ENCODE peak calls at places on chromosomes 1 and 21, in four cellular contexts. One of them, this sample, is unnamed. For H3K4me1 and H3K9me3, the result is how much of the 10 kb centered on the place peaks cover.

GRCh38 chr1:59098668-59099067 is 198.2 kb upstream of the FGGY start:
- DNase-seq in stomach: no peak
- DNase-seq in cardiac muscle cell: no peak
- DNase-seq in psoas muscle: no peak
- DNase-seq in this sample: no peak

GRCh38 chr1:169368406-169368769 is 393 bp downstream of the BLZF1 start:
- DNase-seq in stomach: peak
- DNase-seq in cardiac muscle cell: peak
- DNase-seq in psoas muscle: no peak
- DNase-seq in this sample: no peak

GRCh38 chr1:199685369-199685768 is 342.1 kb upstream of the NR5A2 start:
- DNase-seq in stomach: no peak
- DNase-seq in cardiac muscle cell: no peak
- DNase-seq in psoas muscle: no peak
- DNase-seq in this sample: no peak

GRCh38 chr1:110555807-110556470 is 37.0 kb upstream of the KCNA10 start:
- DNase-seq in stomach: no peak
- DNase-seq in cardiac muscle cell: no peak
- DNase-seq in psoas muscle: peak
- DNase-seq in this sample: no peak

GRCh38 chr1:50704126-50704525 is 255.9 kb downstream of the FAF1 start:
- DNase-seq in stomach: no peak
- DNase-seq in cardiac muscle cell: peak
- DNase-seq in psoas muscle: no peak
- DNase-seq in this sample: no peak

GRCh38 chr1:247111636-247112478 is 7.7 kb upstream of the ZNF669 start:
- DNase-seq in stomach: peak
- DNase-seq in cardiac muscle cell: peak
- DNase-seq in psoas muscle: peak
- DNase-seq in this sample: peak

GRCh38 chr1:227092054-227092453 is 152.0 kb downstream of the COQ8A start:
- DNase-seq in stomach: no peak
- DNase-seq in cardiac muscle cell: no peak
- DNase-seq in psoas muscle: no peak
- DNase-seq in this sample: no peak

GRCh38 chr1:26387447-26387846 is 14.9 kb upstream of the ZNF683 start:
- DNase-seq in stomach: no peak
- DNase-seq in cardiac muscle cell: no peak
- DNase-seq in psoas muscle: no peak
- DNase-seq in this sample: no peak

GRCh38 chr1:203089651-203090045 is 3.8 kb upstream of the MYOG start:
- DNase-seq in stomach: peak
- DNase-seq in cardiac muscle cell: no peak
- DNase-seq in psoas muscle: no peak
- DNase-seq in this sample: no peak

GRCh38 chr1:44406761-44407429 is 1.8 kb downstream of the RNF220 start:
- DNase-seq in stomach: no peak
- DNase-seq in cardiac muscle cell: peak
- DNase-seq in psoas muscle: peak
- DNase-seq in this sample: no peak

GRCh38 chr1:203652718-203653461 is 26.3 kb downstream of the ATP2B4 start:
- DNase-seq in stomach: no peak
- DNase-seq in cardiac muscle cell: no peak
- DNase-seq in psoas muscle: no peak
- DNase-seq in this sample: no peak

GRCh38 chr1:110214454-110215404 is 4.6 kb downstream of the KCNC4 start:
- DNase-seq in stomach: peak
- DNase-seq in cardiac muscle cell: no peak
- DNase-seq in psoas muscle: no peak
- DNase-seq in this sample: no peak

GRCh38 chr1:145711213-145711651 is 4.1 kb upstream of the PDZK1 start:
- DNase-seq in stomach: no peak
- DNase-seq in cardiac muscle cell: no peak
- DNase-seq in psoas muscle: no peak
- DNase-seq in this sample: no peak

GRCh38 chr1:233790662-233791371 is 113.7 kb upstream of the SLC35F3 start:
- DNase-seq in stomach: peak
- DNase-seq in cardiac muscle cell: peak
- DNase-seq in psoas muscle: no peak
- DNase-seq in this sample: no peak

GRCh38 chr21:44905725-44906084 is 15.0 kb downstream of the ITGB2 start:
- DNase-seq in stomach: no peak
- DNase-seq in cardiac muscle cell: no peak
- DNase-seq in psoas muscle: no peak
- DNase-seq in this sample: no peak

GRCh38 chr1:201676061-201676644 is 137.2 kb downstream of the NAV1 start:
- DNase-seq in stomach: peak
- DNase-seq in cardiac muscle cell: peak
- DNase-seq in psoas muscle: peak
- DNase-seq in this sample: peak

GRCh38 chr1:152220166-152221163 is 3.5 kb downstream of the HRNR start:
- DNase-seq in stomach: no peak
- DNase-seq in cardiac muscle cell: no peak
- DNase-seq in psoas muscle: no peak
- DNase-seq in this sample: no peak

GRCh38 chr1:15262711-15263110 is 15.7 kb downstream of the FHAD1 start:
- DNase-seq in stomach: no peak
- DNase-seq in cardiac muscle cell: no peak
- DNase-seq in psoas muscle: no peak
- DNase-seq in this sample: no peak

GRCh38 chr1:53340660-53341520 is 13.0 kb upstream of the LRP8 start:
- DNase-seq in stomach: peak
- DNase-seq in cardiac muscle cell: no peak
- DNase-seq in psoas muscle: no peak
- DNase-seq in this sample: no peak

GRCh38 chr1:160078392-160079195 is 2.7 kb upstream of the KCNJ9 start:
- DNase-seq in stomach: peak
- DNase-seq in cardiac muscle cell: peak
- DNase-seq in psoas muscle: no peak
- DNase-seq in this sample: no peak

DNA sequence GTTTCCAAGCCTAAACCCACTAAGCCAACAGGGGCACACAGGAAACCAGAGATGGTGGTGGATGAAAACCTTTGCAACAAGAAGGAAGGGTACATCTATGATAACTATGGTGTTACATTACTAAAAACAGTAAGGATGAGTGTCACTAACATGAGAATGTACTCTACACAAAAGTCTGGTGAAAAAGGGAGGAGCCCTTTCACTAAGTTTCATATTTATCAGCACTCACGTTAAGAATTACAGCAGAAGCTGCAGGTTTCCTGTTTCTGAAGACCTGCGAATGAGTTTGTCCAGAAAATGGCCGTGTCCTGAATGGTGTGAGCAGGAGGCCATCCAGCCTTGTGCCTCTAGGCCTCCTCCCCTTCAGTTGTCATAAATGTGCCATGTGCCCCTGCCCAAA is 17.8 kb downstream of the ABCG1 start:
- DNase-seq in stomach: no peak
- DNase-seq in cardiac muscle cell: no peak
- DNase-seq in psoas muscle: peak
- DNase-seq in this sample: no peak
- H3K4me1 ChIP-seq in stomach: half or more
- H3K4me1 ChIP-seq in cardiac muscle cell: under half
- H3K4me1 ChIP-seq in psoas muscle: half or more
- H3K4me1 ChIP-seq in this sample: under half

DNA sequence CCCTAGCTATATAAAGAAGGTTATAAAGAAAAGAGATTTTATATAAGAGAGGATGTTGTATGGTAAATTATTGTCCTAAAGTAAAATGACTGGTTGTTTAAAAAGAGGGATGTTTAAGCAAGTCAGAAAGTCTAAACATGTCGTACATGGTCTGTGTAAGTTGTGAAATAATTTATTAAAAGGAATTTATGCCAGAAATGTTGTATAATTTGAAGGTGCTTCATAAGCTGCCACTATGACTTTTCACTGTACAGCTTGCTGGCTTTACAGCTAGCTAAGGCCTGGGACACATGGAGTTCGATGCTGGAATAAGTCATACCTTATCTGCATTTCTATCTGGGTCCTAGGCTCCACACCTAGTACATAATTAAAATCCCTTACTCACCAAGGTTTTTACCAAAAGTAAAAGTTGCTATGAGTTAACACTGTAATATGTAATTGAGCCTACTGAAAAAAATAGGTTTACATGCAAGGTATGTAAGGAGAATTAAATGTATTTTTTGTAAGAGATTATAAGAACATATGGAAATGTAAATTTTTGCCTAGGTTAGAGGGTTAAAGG is 59.0 kb upstream of the EDEM3 start:
- DNase-seq in stomach: no peak
- DNase-seq in cardiac muscle cell: no peak
- DNase-seq in psoas muscle: no peak
- DNase-seq in this sample: no peak
- H3K9me3 ChIP-seq in stomach: under half
- H3K9me3 ChIP-seq in cardiac muscle cell: under half
- H3K9me3 ChIP-seq in psoas muscle: under half
- H3K9me3 ChIP-seq in this sample: under half

GRCh38 chr1:209767105-209767504 is 11.3 kb downstream of the TRAF3IP3 start:
- DNase-seq in stomach: no peak
- DNase-seq in cardiac muscle cell: no peak
- DNase-seq in psoas muscle: no peak
- DNase-seq in this sample: no peak

GRCh38 chr1:209768354-209768774 is 12.5 kb downstream of the TRAF3IP3 start:
- DNase-seq in stomach: peak
- DNase-seq in cardiac muscle cell: no peak
- DNase-seq in psoas muscle: no peak
- DNase-seq in this sample: no peak

GRCh38 chr1:209767706-209768105 is 11.9 kb downstream of the TRAF3IP3 start:
- DNase-seq in stomach: no peak
- DNase-seq in cardiac muscle cell: no peak
- DNase-seq in psoas muscle: no peak
- DNase-seq in this sample: no peak

GRCh38 chr1:209769171-209769904 is 13.5 kb downstream of the TRAF3IP3 start:
- DNase-seq in stomach: no peak
- DNase-seq in cardiac muscle cell: peak
- DNase-seq in psoas muscle: peak
- DNase-seq in this sample: peak

DNA sequence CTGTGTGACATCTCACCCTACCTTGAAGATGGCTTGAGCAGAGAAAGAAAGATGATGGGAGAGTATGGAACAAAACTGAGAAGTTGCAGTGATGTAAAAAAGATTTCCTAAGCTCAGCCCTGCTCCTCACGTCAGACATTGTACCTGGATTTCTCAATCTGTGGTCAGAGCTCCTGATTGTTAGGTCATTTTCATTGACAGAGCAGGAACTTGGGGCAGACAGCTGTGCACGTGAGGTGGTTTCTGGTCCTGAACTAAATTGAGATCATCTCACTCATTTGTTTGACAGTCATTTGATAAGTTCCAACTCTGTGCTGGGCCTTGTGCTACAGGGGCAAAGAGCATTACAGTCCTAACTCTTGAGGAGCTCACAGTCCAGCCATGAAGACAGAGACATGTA is 10.2 kb downstream of the TRAF3IP3 start:
- DNase-seq in stomach: no peak
- DNase-seq in cardiac muscle cell: no peak
- DNase-seq in psoas muscle: no peak
- DNase-seq in this sample: no peak
- H3K4me1 ChIP-seq in stomach: under half
- H3K4me1 ChIP-seq in cardiac muscle cell: under half
- H3K4me1 ChIP-seq in psoas muscle: under half
- H3K4me1 ChIP-seq in this sample: under half

GRCh38 chr1:248155927-248156326 is 11.0 kb downstream of the OR2M5 start:
- DNase-seq in stomach: no peak
- DNase-seq in cardiac muscle cell: no peak
- DNase-seq in psoas muscle: no peak
- DNase-seq in this sample: no peak

DNA sequence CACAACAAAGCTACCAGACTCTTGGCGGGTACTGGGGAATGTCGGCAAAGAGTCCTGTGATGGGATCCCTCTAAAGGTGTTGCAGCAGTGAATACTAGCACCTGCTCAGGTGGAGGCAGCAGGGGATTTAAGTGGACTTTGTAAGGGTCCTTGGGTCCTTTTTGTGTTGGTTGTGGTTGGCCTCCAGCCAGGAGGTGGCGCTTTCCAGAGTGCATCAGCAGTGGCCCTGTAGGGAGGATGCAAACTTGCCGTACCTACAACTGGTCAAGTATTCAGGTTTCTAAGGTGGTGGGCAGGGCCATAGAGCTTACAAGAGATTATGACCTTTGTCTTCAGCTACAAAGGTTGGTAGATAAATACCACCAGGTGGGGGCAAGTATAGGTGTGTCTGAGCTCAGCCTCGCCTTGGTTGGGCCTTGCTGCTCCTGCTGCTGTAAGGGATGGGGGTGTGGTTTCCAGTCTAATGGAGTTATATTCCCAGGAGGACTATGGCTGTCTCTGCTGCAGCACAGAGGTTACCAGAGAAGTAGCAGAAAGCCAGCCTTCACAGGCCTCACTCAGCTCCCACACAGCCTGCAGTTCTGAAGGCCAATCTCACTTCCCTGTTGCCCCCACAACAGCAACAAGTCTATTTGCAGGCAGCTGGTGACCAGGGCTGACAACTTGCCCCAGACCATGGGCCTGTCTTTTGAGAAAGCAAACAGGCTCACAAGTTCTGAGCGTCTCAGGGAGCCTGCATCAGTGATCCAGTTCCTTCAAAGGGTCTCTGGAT is 7.3 kb downstream of the OR2M5 start:
- DNase-seq in stomach: no peak
- DNase-seq in cardiac muscle cell: no peak
- DNase-seq in psoas muscle: no peak
- DNase-seq in this sample: no peak
- H3K9me3 ChIP-seq in stomach: under half
- H3K9me3 ChIP-seq in cardiac muscle cell: under half
- H3K9me3 ChIP-seq in psoas muscle: under half
- H3K9me3 ChIP-seq in this sample: under half

DNA sequence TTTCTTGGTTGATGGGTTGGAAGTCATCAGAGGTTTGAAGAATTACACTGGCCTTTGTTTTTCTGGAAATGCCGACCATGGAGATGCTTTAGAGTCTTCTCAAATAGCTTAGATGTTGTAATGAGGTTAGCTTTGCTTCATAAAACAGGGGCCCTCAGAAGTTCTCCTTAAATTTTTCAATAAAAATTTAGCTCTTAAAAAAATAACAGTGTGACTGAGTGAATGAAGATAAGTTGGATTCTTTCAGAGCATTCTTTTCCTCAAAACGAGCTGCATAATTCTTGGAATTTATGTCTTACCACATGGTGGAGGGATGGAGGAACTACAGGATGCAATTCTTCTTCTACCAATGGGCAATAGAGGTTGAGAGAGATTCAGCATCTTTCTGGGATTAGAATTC is 23.4 kb downstream of the SYT11 start:
- DNase-seq in stomach: no peak
- DNase-seq in cardiac muscle cell: no peak
- DNase-seq in psoas muscle: no peak
- DNase-seq in this sample: no peak
- H3K4me1 ChIP-seq in stomach: under half
- H3K4me1 ChIP-seq in cardiac muscle cell: under half
- H3K4me1 ChIP-seq in psoas muscle: under half
- H3K4me1 ChIP-seq in this sample: under half

DNA sequence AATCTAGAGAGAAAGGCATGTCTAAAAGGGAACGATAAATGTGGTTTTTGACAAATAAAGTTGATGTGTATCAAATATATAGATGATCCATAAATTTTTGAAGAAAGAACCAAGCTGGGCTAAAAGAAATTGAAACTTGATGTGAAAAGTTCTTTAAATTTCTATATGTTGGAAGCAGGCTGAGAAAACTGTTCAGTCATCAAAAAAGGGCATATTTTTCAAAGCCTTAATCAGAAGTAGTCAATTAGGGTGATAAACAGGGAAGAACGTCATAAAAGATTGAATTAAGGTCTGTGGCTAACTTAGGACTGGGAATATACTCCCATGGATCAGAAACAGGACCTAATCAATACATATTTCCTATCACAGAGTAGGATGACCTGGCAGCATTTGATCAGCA is 211.4 kb upstream of the ZRANB2 start:
- DNase-seq in stomach: no peak
- DNase-seq in cardiac muscle cell: no peak
- DNase-seq in psoas muscle: no peak
- DNase-seq in this sample: no peak
- H3K9me3 ChIP-seq in stomach: under half
- H3K9me3 ChIP-seq in cardiac muscle cell: under half
- H3K9me3 ChIP-seq in psoas muscle: under half
- H3K9me3 ChIP-seq in this sample: under half